ENCODE peak calls at places on chromosome 5, in nine cellular contexts. J, L, X, O, T, P, M, U and C are unnamed samples.

GRCh38 chr5:81121836-81122235 is 111.3 kb upstream of the CKMT2 start:
- DNase-seq in L (peak; percentile 4), P (no peak), O (no peak), U (no peak), X (no peak), M (no peak), T (no peak), J (no peak), C (no peak)

GRCh38 chr5:140340605-140341004 is 5.8 kb downstream of the HBEGF start:
- DNase-seq in T (no peak), O (no peak), M (no peak), J (no peak), L (no peak), U (no peak), X (no peak), P (no peak), C (no peak)

GRCh38 chr5:133063965-133064364 is 12.2 kb downstream of the HSPA4 start:
- DNase-seq in X (no peak), O (no peak), U (no peak), P (no peak), T (no peak), M (no peak), J (no peak), L (no peak), C (no peak)

GRCh38 chr5:53116597-53116996 is 7.0 kb upstream of the MOCS2 start:
- DNase-seq in L (no peak), T (no peak), U (no peak), P (no peak), O (no peak), M (no peak), X (no peak), J (no peak), C (no peak)

GRCh38 chr5:55410840-55411239 is 103.1 kb downstream of the MTREX start:
- DNase-seq in O (no peak), X (no peak), P (no peak), L (no peak), M (no peak), T (no peak), J (no peak), U (no peak), C (no peak)

GRCh38 chr5:135322744-135323143 is 76.3 kb downstream of the MACROH2A1 start:
- DNase-seq in U (no peak), L (no peak), T (no peak), X (no peak), P (no peak), M (no peak), O (no peak), J (no peak), C (no peak)

GRCh38 chr5:157486861-157487260 is 26.8 kb downstream of the NIPAL4 start:
- DNase-seq in M (no peak), T (no peak), P (no peak), X (peak; percentile 56), O (no peak), L (no peak), J (no peak), U (no peak), C (no peak)

GRCh38 chr5:160169326-160169725 is 50.1 kb upstream of the PWWP2A start:
- DNase-seq in O (peak; percentile 71), M (peak; percentile 84), T (no peak), L (peak; percentile 83), J (peak; percentile 92), P (no peak), U (no peak), X (no peak), C (peak; percentile 58)

GRCh38 chr5:173454764-173455598 is 126.8 kb upstream of the STC2 start:
- DNase-seq in U (no peak), X (peak; percentile 11), P (no peak), T (no peak), O (peak; percentile 97), L (peak; percentile 97), M (peak; percentile 99), J (peak; percentile 99), C (no peak)

GRCh38 chr5:129096382-129096991 is 1.9 kb downstream of the ISOC1 start:
- DNase-seq in U (no peak), M (no peak), J (no peak), X (no peak), P (no peak), T (no peak), O (no peak), L (no peak), C (no peak)

GRCh38 chr5:27242258-27242626 is 203.9 kb upstream of the CDH9 start:
- DNase-seq in U (no peak), P (no peak), L (peak; percentile 9), M (no peak), T (no peak), O (no peak), X (no peak), J (no peak), C (no peak)

GRCh38 chr5:7869474-7870136 is 657 bp downstream of the MTRR start:
- DNase-seq in U (no peak), L (peak; percentile 55), X (peak; percentile 52), J (no peak), O (peak; percentile 29), T (peak; percentile 23), P (no peak), M (no peak), C (peak; percentile 18)

GRCh38 chr5:11719888-11720481 is 184.3 kb downstream of the CTNND2 start:
- DNase-seq in X (peak; percentile 74), O (peak; percentile 66), L (no peak), J (peak; percentile 36), U (no peak), M (no peak), T (peak; percentile 90), P (no peak), C (no peak)

GRCh38 chr5:126056851-126057622 is 366.2 kb upstream of the GRAMD2B start:
- DNase-seq in U (no peak), L (no peak), M (no peak), T (no peak), P (no peak), O (no peak), X (no peak), J (no peak), C (no peak)

GRCh38 chr5:126446498-126447224 is 23.5 kb downstream of the GRAMD2B start:
- DNase-seq in T (no peak), X (no peak), P (no peak), O (peak; percentile 81), U (no peak), L (peak; percentile 52), J (peak; percentile 81), M (peak; percentile 86), C (no peak)

GRCh38 chr5:172353271-172353807 is 69.8 kb upstream of the UBTD2 start:
- DNase-seq in M (no peak), L (no peak), X (no peak), J (no peak), P (no peak), U (no peak), O (no peak), T (no peak), C (no peak)

GRCh38 chr5:150780816-150781221 is 2.3 kb downstream of the SMIM3 start:
- DNase-seq in L (peak; percentile 92), X (no peak), M (peak; percentile 79), O (peak; percentile 83), U (no peak), P (no peak), T (no peak), J (peak; percentile 81), C (no peak)

GRCh38 chr5:2298746-2299145 is 416.0 kb upstream of the IRX4 start:
- DNase-seq in P (no peak), L (no peak), J (no peak), M (no peak), X (no peak), T (no peak), U (no peak), O (no peak), C (no peak)

GRCh38 chr5:111513175-111513520 is 813 bp upstream of the STARD4 start:
- DNase-seq in O (no peak), T (no peak), L (no peak), P (no peak), J (no peak), X (no peak), M (no peak), U (no peak), C (no peak)

GRCh38 chr5:178535299-178536175 is 54.7 kb downstream of the COL23A1 start:
- DNase-seq in J (no peak), T (no peak), P (no peak), O (peak; percentile 84), M (no peak), U (no peak), L (no peak), X (no peak), C (no peak)

GRCh38 chr5:65205016-65205415 is 276.7 kb downstream of the ADAMTS6 start:
- DNase-seq in T (no peak), U (no peak), J (no peak), X (no peak), M (no peak), O (no peak), L (peak; percentile 49), P (no peak), C (no peak)

GRCh38 chr5:135578685-135579341 is at the start of gene CXCL14:
- DNase-seq in X (peak; percentile 11), L (peak; percentile 89), M (peak; percentile 25), T (no peak), U (no peak), J (no peak), O (peak; percentile 82), P (no peak), C (no peak)

GRCh38 chr5:68875351-68875750 is 218.5 kb upstream of the SLC30A5 start:
- DNase-seq in X (no peak), L (no peak), U (no peak), P (peak; percentile 73), T (no peak), M (no peak), O (no peak), J (no peak), C (no peak)

GRCh38 chr5:21094619-21095018 is 1106.6 kb upstream of the CDH18 start:
- DNase-seq in L (no peak), T (no peak), O (no peak), P (no peak), M (no peak), J (no peak), X (no peak), U (no peak), C (no peak)

GRCh38 chr5:14895301-14895700 is 23.7 kb upstream of the ANKH start:
- DNase-seq in U (no peak), M (no peak), L (peak; percentile 33), X (no peak), O (peak; percentile 50), T (no peak), J (no peak), P (no peak), C (no peak)